ENCODE peak calls at places on chromosome 7, in five cellular contexts. One of them, this sample, is unnamed.

GRCh38 chr7:6147627-6148026 is 116.5 kb downstream of the ANKRD61 start:
- DNase-seq in EH: no peak
- DNase-seq in EL: no peak
- DNase-seq in GM04504: no peak
- DNase-seq in progenitor cell of endocrine pancreas: no peak
- DNase-seq in this sample: no peak

GRCh38 chr7:1681581-1681980 is 11.5 kb downstream of the ELFN1 start:
- DNase-seq in GM04504: no peak
- DNase-seq in progenitor cell of endocrine pancreas: no peak
- DNase-seq in EL: no peak
- DNase-seq in EH: no peak
- DNase-seq in this sample: no peak

GRCh38 chr7:11742496-11742895 is 89.5 kb downstream of the THSD7A start:
- DNase-seq in progenitor cell of endocrine pancreas: no peak
- DNase-seq in EH: no peak
- DNase-seq in GM04504: no peak
- DNase-seq in EL: no peak
- DNase-seq in this sample: no peak

GRCh38 chr7:6614941-6615737 is at the start of gene ZNF853:
- DNase-seq in EL: no peak
- DNase-seq in progenitor cell of endocrine pancreas: peak; percentile 34
- DNase-seq in GM04504: no peak
- DNase-seq in EH: no peak
- DNase-seq in this sample: no peak

GRCh38 chr7:157501576-157501975 is 164.8 kb downstream of the DNAJB6 start:
- DNase-seq in progenitor cell of endocrine pancreas: no peak
- DNase-seq in EL: no peak
- DNase-seq in EH: no peak
- DNase-seq in GM04504: no peak
- DNase-seq in this sample: no peak

GRCh38 chr7:157017149-157017548 is 6.7 kb upstream of the MNX1 start:
- DNase-seq in EH: no peak
- DNase-seq in EL: no peak
- DNase-seq in progenitor cell of endocrine pancreas: no peak
- DNase-seq in GM04504: no peak
- DNase-seq in this sample: no peak

GRCh38 chr7:156236936-156237599 is 403.5 kb upstream of the RNF32 start:
- DNase-seq in EL: no peak
- DNase-seq in GM04504: no peak
- DNase-seq in EH: no peak
- DNase-seq in progenitor cell of endocrine pancreas: no peak
- DNase-seq in this sample: no peak

GRCh38 chr7:101686030-101686429 is 56.9 kb upstream of the MYL10 start:
- DNase-seq in GM04504: no peak
- DNase-seq in progenitor cell of endocrine pancreas: no peak
- DNase-seq in EL: peak; percentile 58
- DNase-seq in EH: peak; percentile 38
- DNase-seq in this sample: no peak

GRCh38 chr7:108805808-108806397 is 236.2 kb downstream of the DNAJB9 start:
- DNase-seq in EL: peak; percentile 7
- DNase-seq in EH: peak; percentile 11
- DNase-seq in progenitor cell of endocrine pancreas: no peak
- DNase-seq in GM04504: no peak
- DNase-seq in this sample: no peak

GRCh38 chr7:23520582-23520981 is 11.2 kb downstream of the TRA2A start:
- DNase-seq in GM04504: no peak
- DNase-seq in progenitor cell of endocrine pancreas: no peak
- DNase-seq in EL: no peak
- DNase-seq in EH: no peak
- DNase-seq in this sample: no peak

GRCh38 chr7:124652237-124652636 is 113.4 kb downstream of the GPR37 start:
- DNase-seq in EL: peak; percentile 52
- DNase-seq in EH: peak; percentile 23
- DNase-seq in GM04504: peak; percentile 24
- DNase-seq in progenitor cell of endocrine pancreas: no peak
- DNase-seq in this sample: no peak

GRCh38 chr7:139936760-139937310 is 107.8 kb downstream of the TBXAS1 start:
- DNase-seq in EL: peak; percentile 39
- DNase-seq in GM04504: peak; percentile 16
- DNase-seq in EH: peak; percentile 61
- DNase-seq in progenitor cell of endocrine pancreas: no peak
- DNase-seq in this sample: no peak

GRCh38 chr7:149529136-149529718 is 31.6 kb upstream of the ZNF746 start:
- DNase-seq in EH: no peak
- DNase-seq in EL: no peak
- DNase-seq in progenitor cell of endocrine pancreas: no peak
- DNase-seq in GM04504: no peak
- DNase-seq in this sample: no peak

GRCh38 chr7:86932038-86932512 is 127.4 kb downstream of the ELAPOR2 start:
- DNase-seq in progenitor cell of endocrine pancreas: no peak
- DNase-seq in GM04504: peak; percentile 92
- DNase-seq in EL: peak; percentile 38
- DNase-seq in EH: peak; percentile 88
- DNase-seq in this sample: no peak

GRCh38 chr7:137434530-137434929 is 91.0 kb upstream of the PTN start:
- DNase-seq in EL: no peak
- DNase-seq in progenitor cell of endocrine pancreas: no peak
- DNase-seq in GM04504: no peak
- DNase-seq in EH: no peak
- DNase-seq in this sample: no peak

GRCh38 chr7:116441534-116441933 is 58.0 kb upstream of the CAV2 start:
- DNase-seq in EL: peak; percentile 49
- DNase-seq in EH: peak; percentile 81
- DNase-seq in GM04504: peak; percentile 45
- DNase-seq in progenitor cell of endocrine pancreas: no peak
- DNase-seq in this sample: no peak

GRCh38 chr7:23907012-23907411 is 197.0 kb downstream of the STK31 start:
- DNase-seq in GM04504: no peak
- DNase-seq in progenitor cell of endocrine pancreas: no peak
- DNase-seq in EL: peak; percentile 10
- DNase-seq in EH: no peak
- DNase-seq in this sample: no peak

GRCh38 chr7:114977277-114977676 is 55.4 kb downstream of the MDFIC start:
- DNase-seq in EH: no peak
- DNase-seq in progenitor cell of endocrine pancreas: no peak
- DNase-seq in EL: no peak
- DNase-seq in GM04504: no peak
- DNase-seq in this sample: no peak

GRCh38 chr7:81956520-81956919 is 186.7 kb upstream of the HGF start:
- DNase-seq in EL: peak; percentile 25
- DNase-seq in progenitor cell of endocrine pancreas: no peak
- DNase-seq in EH: peak; percentile 52
- DNase-seq in GM04504: peak; percentile 10
- DNase-seq in this sample: no peak

GRCh38 chr7:80807166-80807900 is 111.5 kb downstream of the SEMA3C start:
- DNase-seq in EH: peak; percentile 66
- DNase-seq in progenitor cell of endocrine pancreas: no peak
- DNase-seq in EL: peak; percentile 28
- DNase-seq in GM04504: no peak
- DNase-seq in this sample: no peak

GRCh38 chr7:31398815-31399214 is 58.3 kb upstream of the NEUROD6 start:
- DNase-seq in EH: no peak
- DNase-seq in EL: no peak
- DNase-seq in GM04504: no peak
- DNase-seq in progenitor cell of endocrine pancreas: no peak
- DNase-seq in this sample: no peak

GRCh38 chr7:117157871-117158209 is 165.0 kb downstream of the WNT2 start:
- DNase-seq in GM04504: no peak
- DNase-seq in EH: no peak
- DNase-seq in progenitor cell of endocrine pancreas: no peak
- DNase-seq in EL: no peak
- DNase-seq in this sample: no peak

GRCh38 chr7:42128703-42129102 is 108.3 kb downstream of the GLI3 start:
- DNase-seq in progenitor cell of endocrine pancreas: no peak
- DNase-seq in EL: peak; percentile 9
- DNase-seq in EH: peak; percentile 37
- DNase-seq in GM04504: no peak
- DNase-seq in this sample: no peak

GRCh38 chr7:50562126-50562525 is 3.1 kb downstream of the DDC start:
- DNase-seq in EL: no peak
- DNase-seq in EH: no peak
- DNase-seq in GM04504: no peak
- DNase-seq in progenitor cell of endocrine pancreas: no peak
- DNase-seq in this sample: no peak

GRCh38 chr7:69196593-69196992 is 401.7 kb upstream of the AUTS2 start:
- DNase-seq in EL: no peak
- DNase-seq in progenitor cell of endocrine pancreas: no peak
- DNase-seq in EH: no peak
- DNase-seq in GM04504: no peak
- DNase-seq in this sample: no peak

GRCh38 chr7:157612664-157613561 is 276.1 kb downstream of the DNAJB6 start:
- DNase-seq in EL: no peak
- DNase-seq in EH: no peak
- DNase-seq in progenitor cell of endocrine pancreas: no peak
- DNase-seq in GM04504: no peak
- DNase-seq in this sample: peak; percentile 38

GRCh38 chr7:23106491-23106800 is 861 bp downstream of the KLHL7 start:
- DNase-seq in GM04504: no peak
- DNase-seq in progenitor cell of endocrine pancreas: no peak
- DNase-seq in EH: no peak
- DNase-seq in EL: peak; percentile 65
- DNase-seq in this sample: no peak

GRCh38 chr7:16693601-16694318 is 47.8 kb downstream of the BZW2 start:
- DNase-seq in progenitor cell of endocrine pancreas: no peak
- DNase-seq in EH: no peak
- DNase-seq in GM04504: no peak
- DNase-seq in EL: no peak
- DNase-seq in this sample: no peak

GRCh38 chr7:143492799-143493568 is 15.3 kb downstream of the TAS2R41 start:
- DNase-seq in EH: peak; percentile 85
- DNase-seq in progenitor cell of endocrine pancreas: no peak
- DNase-seq in GM04504: no peak
- DNase-seq in EL: peak; percentile 72
- DNase-seq in this sample: no peak

GRCh38 chr7:152870106-152870693 is 110.6 kb downstream of the ACTR3B start:
- DNase-seq in progenitor cell of endocrine pancreas: no peak
- DNase-seq in EL: no peak
- DNase-seq in GM04504: no peak
- DNase-seq in EH: no peak
- DNase-seq in this sample: no peak

GRCh38 chr7:42494199-42494710 is 257.2 kb upstream of the GLI3 start:
- DNase-seq in GM04504: no peak
- DNase-seq in EL: no peak
- DNase-seq in progenitor cell of endocrine pancreas: no peak
- DNase-seq in EH: no peak
- DNase-seq in this sample: no peak

GRCh38 chr7:141477866-141478265 is 73.3 kb upstream of the AGK start:
- DNase-seq in GM04504: no peak
- DNase-seq in EH: peak; percentile 22
- DNase-seq in EL: peak; percentile 42
- DNase-seq in progenitor cell of endocrine pancreas: no peak
- DNase-seq in this sample: no peak

GRCh38 chr7:138433583-138434437 is 26.2 kb upstream of the TRIM24 start:
- DNase-seq in EH: no peak
- DNase-seq in GM04504: no peak
- DNase-seq in progenitor cell of endocrine pancreas: no peak
- DNase-seq in EL: no peak
- DNase-seq in this sample: no peak

GRCh38 chr7:17560966-17561365 is 262.5 kb downstream of the AHR start:
- DNase-seq in GM04504: no peak
- DNase-seq in EH: no peak
- DNase-seq in progenitor cell of endocrine pancreas: no peak
- DNase-seq in EL: no peak
- DNase-seq in this sample: no peak

This sample was measured in activated gamma-delta T cell treated with anti-CD3 and anti-CD28 coated beads, Interleukin-2, amount 50 U/mL, for 16 hours.